ENCODE peak calls at places on chromosomes 16 and 17, in four cellular contexts. T is kidney tubule cell, Z is NCI-H2081, W is left lung. M is an unnamed sample.

GRCh38 chr17:79801156-79802038 is 4.5 kb upstream of the CBX8 start:
- DNase-seq in T (no peak), W (no peak), Z (no peak), M (no peak)

GRCh38 chr17:31388770-31389672 is 2.5 kb upstream of the RAB11FIP4 start:
- DNase-seq in Z (peak), T (no peak), W (no peak), M (no peak)

GRCh38 chr16:30875881-30876791 is 17.7 kb downstream of the BCL7C start:
- DNase-seq in W (no peak), Z (no peak), T (peak), M (peak)

GRCh38 chr16:86597880-86598606 is 19.7 kb downstream of the FOXL1 start:
- DNase-seq in W (no peak), T (no peak), Z (no peak), M (no peak)

GRCh38 chr16:50195276-50195675 is 42.2 kb downstream of the TENT4B start:
- DNase-seq in Z (no peak), W (no peak), T (peak), M (no peak)

GRCh38 chr17:75827291-75828050 is 16.7 kb downstream of the UNC13D start:
- DNase-seq in W (no peak), T (peak), Z (peak), M (peak)

GRCh38 chr17:64066709-64067108 is 46.3 kb upstream of the ICAM2 start:
- DNase-seq in W (no peak), Z (no peak), T (no peak), M (no peak)

GRCh38 chr16:48535831-48536599 is 74.0 kb downstream of the N4BP1 start:
- DNase-seq in Z (no peak), W (peak), T (no peak), M (no peak)

GRCh38 chr17:4449736-4450135 is 16.0 kb downstream of the SPNS3 start:
- DNase-seq in Z (no peak), W (peak), T (no peak), M (no peak)

GRCh38 chr16:25734473-25735100 is 42.8 kb downstream of the HS3ST4 start:
- DNase-seq in W (no peak), T (no peak), Z (no peak), M (no peak)

GRCh38 chr17:19613979-19614378 is 34.6 kb upstream of the ALDH3A2 start:
- DNase-seq in T (no peak), Z (no peak), W (no peak), M (no peak)

GRCh38 chr16:57617604-57618111 is 10.8 kb upstream of the ADGRG1 start:
- DNase-seq in T (no peak), W (peak), Z (no peak), M (no peak)

GRCh38 chr16:10834130-10834529 is 15.5 kb upstream of the TVP23A start:
- DNase-seq in T (no peak), Z (no peak), W (no peak), M (no peak)

GRCh38 chr16:56332464-56333079 is 92.8 kb downstream of the AMFR start:
- DNase-seq in T (peak), W (no peak), Z (no peak), M (no peak)

GRCh38 chr17:42132941-42133340 is 10.3 kb downstream of the HSPB9 start:
- DNase-seq in T (peak), Z (no peak), W (peak), M (no peak)

GRCh38 chr16:71230122-71230845 is at the start of gene HYDIN:
- DNase-seq in W (peak), Z (peak), T (peak), M (peak)

GRCh38 chr17:58703137-58703846 is 10.9 kb downstream of the RAD51C start:
- DNase-seq in W (no peak), T (peak), Z (no peak), M (no peak)

GRCh38 chr17:57296231-57296630 is 39.9 kb downstream of the MSI2 start:
- DNase-seq in Z (peak), T (no peak), W (no peak), M (no peak)

GRCh38 chr17:76534831-76535732 is 2.4 kb downstream of the CYGB start:
- DNase-seq in T (no peak), W (no peak), Z (no peak), M (no peak)

GRCh38 chr16:61926766-61927165 is 109.5 kb downstream of the CDH8 start:
- DNase-seq in Z (peak), T (no peak), W (no peak), M (no peak)

GRCh38 chr16:81652798-81653505 is 126.1 kb upstream of the PLCG2 start:
- DNase-seq in T (no peak), Z (peak), W (no peak), M (peak)

GRCh38 chr16:88424536-88425230 is 28.4 kb upstream of the ZFPM1 start:
- DNase-seq in T (no peak), W (no peak), Z (no peak), M (no peak)

GRCh38 chr17:45123930-45124796 is 8.2 kb downstream of the PLCD3 start:
- DNase-seq in W (peak), T (peak), Z (no peak), M (peak)

GRCh38 chr16:56281256-56281805 is 90.0 kb downstream of the GNAO1 start:
- DNase-seq in Z (peak), T (peak), W (no peak), M (no peak)

GRCh38 chr17:15341385-15341849 is at the start of gene TEKT3:
- DNase-seq in T (peak), Z (no peak), W (peak), M (no peak)

GRCh38 chr17:78998311-78999055 is 11.1 kb downstream of the CANT1 start:
- DNase-seq in Z (no peak), T (no peak), W (peak), M (no peak)

GRCh38 chr17:7732981-7733557 is 15.5 kb downstream of the DNAH2 start:
- DNase-seq in W (no peak), T (no peak), Z (no peak), M (no peak)

GRCh38 chr16:85137323-85138072 is 25.2 kb upstream of the CIBAR2 start:
- DNase-seq in T (peak), W (peak), Z (no peak), M (peak)

GRCh38 chr16:9969580-9969979 is 212.6 kb downstream of the GRIN2A start:
- DNase-seq in Z (no peak), T (no peak), W (no peak), M (no peak)

GRCh38 chr17:48571024-48571818 is 6.9 kb downstream of the HOXB4 start:
- DNase-seq in T (no peak), W (no peak), Z (no peak), M (no peak)

GRCh38 chr17:27649929-27650328 is 18.9 kb downstream of the LGALS9 start:
- DNase-seq in W (peak), T (no peak), Z (no peak), M (no peak)